ENCODE peak calls at places on chromosomes 7 and 10, in five cellular contexts. One of them, this sample, is unnamed.

GRCh38 chr7:132142006-132142405 is 434.3 kb downstream of the PLXNA4 start:
- DNase-seq in occipital lobe: no peak
- DNase-seq in HEK293T: no peak
- DNase-seq in MV-4-11: no peak
- DNase-seq in CD8-positive, alpha-beta T cell: no peak
- DNase-seq in this sample: no peak

GRCh38 chr7:4698707-4699275 is 16.7 kb downstream of the FOXK1 start:
- DNase-seq in CD8-positive, alpha-beta T cell: no peak
- DNase-seq in MV-4-11: no peak
- DNase-seq in occipital lobe: no peak
- DNase-seq in HEK293T: no peak
- DNase-seq in this sample: no peak

GRCh38 chr7:491292-491957 is 28.2 kb downstream of the PDGFA start:
- DNase-seq in HEK293T: no peak
- DNase-seq in CD8-positive, alpha-beta T cell: no peak
- DNase-seq in occipital lobe: no peak
- DNase-seq in MV-4-11: no peak
- DNase-seq in this sample: no peak

GRCh38 chr7:50775231-50775630 is 7.5 kb downstream of the GRB10 start:
- DNase-seq in CD8-positive, alpha-beta T cell: no peak
- DNase-seq in MV-4-11: no peak
- DNase-seq in occipital lobe: no peak
- DNase-seq in HEK293T: no peak
- DNase-seq in this sample: no peak

GRCh38 chr7:1646957-1647891 is 22.9 kb upstream of the ELFN1 start:
- DNase-seq in MV-4-11: no peak
- DNase-seq in HEK293T: no peak
- DNase-seq in CD8-positive, alpha-beta T cell: no peak
- DNase-seq in occipital lobe: no peak
- DNase-seq in this sample: no peak

GRCh38 chr10:29238531-29239080 is 50.3 kb upstream of the LYZL1 start:
- DNase-seq in HEK293T: no peak
- DNase-seq in occipital lobe: no peak
- DNase-seq in CD8-positive, alpha-beta T cell: no peak
- DNase-seq in MV-4-11: no peak
- DNase-seq in this sample: no peak

GRCh38 chr10:69732147-69732825 is 69.4 kb upstream of the COL13A1 start:
- DNase-seq in MV-4-11: no peak
- DNase-seq in CD8-positive, alpha-beta T cell: no peak
- DNase-seq in HEK293T: no peak
- DNase-seq in occipital lobe: no peak
- DNase-seq in this sample: no peak

GRCh38 chr7:117781707-117782106 is 91.5 kb downstream of the CTTNBP2 start:
- DNase-seq in occipital lobe: no peak
- DNase-seq in MV-4-11: no peak
- DNase-seq in CD8-positive, alpha-beta T cell: no peak
- DNase-seq in HEK293T: no peak
- DNase-seq in this sample: no peak

GRCh38 chr7:151368136-151368571 is 26.5 kb downstream of the NUB1 start:
- DNase-seq in CD8-positive, alpha-beta T cell: peak; percentile 61
- DNase-seq in MV-4-11: peak; percentile 65
- DNase-seq in HEK293T: peak; percentile 95
- DNase-seq in occipital lobe: peak; percentile 63
- DNase-seq in this sample: peak; percentile 45

GRCh38 chr7:1388936-1389335 is 70.3 kb downstream of the MICALL2 start:
- DNase-seq in occipital lobe: no peak
- DNase-seq in CD8-positive, alpha-beta T cell: no peak
- DNase-seq in HEK293T: no peak
- DNase-seq in MV-4-11: no peak
- DNase-seq in this sample: no peak

GRCh38 chr10:28411648-28412047 is 108.8 kb upstream of the MPP7 start:
- DNase-seq in CD8-positive, alpha-beta T cell: no peak
- DNase-seq in MV-4-11: no peak
- DNase-seq in HEK293T: no peak
- DNase-seq in occipital lobe: no peak
- DNase-seq in this sample: no peak

GRCh38 chr7:132755538-132756481 is 179.5 kb upstream of the PLXNA4 start:
- DNase-seq in MV-4-11: peak; percentile 10
- DNase-seq in HEK293T: no peak
- DNase-seq in CD8-positive, alpha-beta T cell: no peak
- DNase-seq in occipital lobe: peak; percentile 46
- DNase-seq in this sample: no peak

GRCh38 chr10:74752371-74752990 is 73.9 kb upstream of the KAT6B start:
- DNase-seq in occipital lobe: no peak
- DNase-seq in MV-4-11: peak; percentile 53
- DNase-seq in CD8-positive, alpha-beta T cell: no peak
- DNase-seq in HEK293T: no peak
- DNase-seq in this sample: no peak

GRCh38 chr7:42232275-42232674 is 4.7 kb downstream of the GLI3 start:
- DNase-seq in MV-4-11: no peak
- DNase-seq in CD8-positive, alpha-beta T cell: no peak
- DNase-seq in occipital lobe: no peak
- DNase-seq in HEK293T: no peak
- DNase-seq in this sample: no peak

GRCh38 chr10:6423413-6424170 is 156.5 kb downstream of the PRKCQ start:
- DNase-seq in CD8-positive, alpha-beta T cell: no peak
- DNase-seq in MV-4-11: no peak
- DNase-seq in HEK293T: no peak
- DNase-seq in occipital lobe: no peak
- DNase-seq in this sample: no peak

GRCh38 chr10:33237736-33238624 is 96.5 kb downstream of the NRP1 start:
- DNase-seq in MV-4-11: no peak
- DNase-seq in HEK293T: no peak
- DNase-seq in CD8-positive, alpha-beta T cell: no peak
- DNase-seq in occipital lobe: no peak
- DNase-seq in this sample: no peak